ENCODE peak calls at places on chromosome 16, in eight cellular contexts. One of them, this sample, is unnamed.
A peak's percentile ranks its signal among the peaks of the same experiment; 100 is the strongest.

GRCh38 chr16:24747425-24747824 is 18.0 kb downstream of the TNRC6A start:
- DNase-seq in NCI-H2107: no peak
- DNase-seq in RCC 7860: no peak
- DNase-seq in WTC11: no peak
- DNase-seq in hepatocyte: no peak
- DNase-seq in stimulated activated CD8-positive, alpha-beta memory T cell treated with anti-CD3 and anti-CD28 coated beads, Interleukin-4, amount 100 ng/mL, for 24 hours: no peak
- DNase-seq in right cardiac atrium: no peak
- DNase-seq in stimulated activated CD4-positive, alpha-beta T cell treated with anti-CD3 and anti-CD28 coated beads, TNF-alpha, amount 100 ng/mL, for 24 hours: no peak
- DNase-seq in this sample: no peak

GRCh38 chr16:67278773-67279295 is 498 bp upstream of the PLEKHG4 start:
- DNase-seq in hepatocyte: no peak
- DNase-seq in right cardiac atrium: peak; percentile 69
- DNase-seq in RCC 7860: peak; percentile 19
- DNase-seq in WTC11: peak; percentile 59
- DNase-seq in stimulated activated CD4-positive, alpha-beta T cell treated with anti-CD3 and anti-CD28 coated beads, TNF-alpha, amount 100 ng/mL, for 24 hours: no peak
- DNase-seq in NCI-H2107: no peak
- DNase-seq in stimulated activated CD8-positive, alpha-beta memory T cell treated with anti-CD3 and anti-CD28 coated beads, Interleukin-4, amount 100 ng/mL, for 24 hours: no peak
- DNase-seq in this sample: no peak

GRCh38 chr16:1612320-1613111 is at the start of gene CRAMP1:
- DNase-seq in NCI-H2107: no peak
- DNase-seq in right cardiac atrium: no peak
- DNase-seq in RCC 7860: no peak
- DNase-seq in hepatocyte: peak; percentile 43
- DNase-seq in stimulated activated CD8-positive, alpha-beta memory T cell treated with anti-CD3 and anti-CD28 coated beads, Interleukin-4, amount 100 ng/mL, for 24 hours: peak; percentile 5
- DNase-seq in WTC11: peak; percentile 22
- DNase-seq in stimulated activated CD4-positive, alpha-beta T cell treated with anti-CD3 and anti-CD28 coated beads, TNF-alpha, amount 100 ng/mL, for 24 hours: no peak
- DNase-seq in this sample: no peak

GRCh38 chr16:30053376-30054015 is 12.1 kb upstream of the ALDOA start:
- DNase-seq in NCI-H2107: no peak
- DNase-seq in WTC11: no peak
- DNase-seq in right cardiac atrium: no peak
- DNase-seq in stimulated activated CD4-positive, alpha-beta T cell treated with anti-CD3 and anti-CD28 coated beads, TNF-alpha, amount 100 ng/mL, for 24 hours: no peak
- DNase-seq in RCC 7860: peak; percentile 33
- DNase-seq in hepatocyte: no peak
- DNase-seq in stimulated activated CD8-positive, alpha-beta memory T cell treated with anti-CD3 and anti-CD28 coated beads, Interleukin-4, amount 100 ng/mL, for 24 hours: no peak
- DNase-seq in this sample: no peak

GRCh38 chr16:71354156-71354555 is 4.4 kb upstream of the CALB2 start:
- DNase-seq in RCC 7860: no peak
- DNase-seq in stimulated activated CD8-positive, alpha-beta memory T cell treated with anti-CD3 and anti-CD28 coated beads, Interleukin-4, amount 100 ng/mL, for 24 hours: no peak
- DNase-seq in right cardiac atrium: no peak
- DNase-seq in NCI-H2107: no peak
- DNase-seq in WTC11: no peak
- DNase-seq in hepatocyte: no peak
- DNase-seq in stimulated activated CD4-positive, alpha-beta T cell treated with anti-CD3 and anti-CD28 coated beads, TNF-alpha, amount 100 ng/mL, for 24 hours: no peak
- DNase-seq in this sample: peak; percentile 37

GRCh38 chr16:75341934-75342811 is 90.7 kb upstream of the BCAR1 start:
- DNase-seq in NCI-H2107: no peak
- DNase-seq in stimulated activated CD8-positive, alpha-beta memory T cell treated with anti-CD3 and anti-CD28 coated beads, Interleukin-4, amount 100 ng/mL, for 24 hours: no peak
- DNase-seq in stimulated activated CD4-positive, alpha-beta T cell treated with anti-CD3 and anti-CD28 coated beads, TNF-alpha, amount 100 ng/mL, for 24 hours: no peak
- DNase-seq in hepatocyte: peak; percentile 50
- DNase-seq in WTC11: no peak
- DNase-seq in right cardiac atrium: no peak
- DNase-seq in RCC 7860: peak; percentile 47
- DNase-seq in this sample: no peak

GRCh38 chr16:21646091-21646490 is 6.3 kb downstream of the IGSF6 start:
- DNase-seq in hepatocyte: no peak
- DNase-seq in stimulated activated CD4-positive, alpha-beta T cell treated with anti-CD3 and anti-CD28 coated beads, TNF-alpha, amount 100 ng/mL, for 24 hours: no peak
- DNase-seq in right cardiac atrium: no peak
- DNase-seq in NCI-H2107: no peak
- DNase-seq in stimulated activated CD8-positive, alpha-beta memory T cell treated with anti-CD3 and anti-CD28 coated beads, Interleukin-4, amount 100 ng/mL, for 24 hours: no peak
- DNase-seq in RCC 7860: no peak
- DNase-seq in WTC11: no peak
- DNase-seq in this sample: no peak

GRCh38 chr16:30068750-30069574 is 3.4 kb downstream of the ALDOA start:
- DNase-seq in hepatocyte: no peak
- DNase-seq in right cardiac atrium: peak; percentile 64
- DNase-seq in stimulated activated CD8-positive, alpha-beta memory T cell treated with anti-CD3 and anti-CD28 coated beads, Interleukin-4, amount 100 ng/mL, for 24 hours: no peak
- DNase-seq in RCC 7860: no peak
- DNase-seq in NCI-H2107: no peak
- DNase-seq in WTC11: peak; percentile 43
- DNase-seq in stimulated activated CD4-positive, alpha-beta T cell treated with anti-CD3 and anti-CD28 coated beads, TNF-alpha, amount 100 ng/mL, for 24 hours: no peak
- DNase-seq in this sample: no peak

GRCh38 chr16:7772722-7773121 is 440.1 kb downstream of the RBFOX1 start:
- DNase-seq in NCI-H2107: no peak
- DNase-seq in stimulated activated CD8-positive, alpha-beta memory T cell treated with anti-CD3 and anti-CD28 coated beads, Interleukin-4, amount 100 ng/mL, for 24 hours: no peak
- DNase-seq in stimulated activated CD4-positive, alpha-beta T cell treated with anti-CD3 and anti-CD28 coated beads, TNF-alpha, amount 100 ng/mL, for 24 hours: no peak
- DNase-seq in hepatocyte: no peak
- DNase-seq in WTC11: no peak
- DNase-seq in right cardiac atrium: no peak
- DNase-seq in RCC 7860: no peak
- DNase-seq in this sample: no peak

GRCh38 chr16:85857406-85857805 is 41.6 kb upstream of the IRF8 start:
- DNase-seq in hepatocyte: no peak
- DNase-seq in stimulated activated CD4-positive, alpha-beta T cell treated with anti-CD3 and anti-CD28 coated beads, TNF-alpha, amount 100 ng/mL, for 24 hours: no peak
- DNase-seq in stimulated activated CD8-positive, alpha-beta memory T cell treated with anti-CD3 and anti-CD28 coated beads, Interleukin-4, amount 100 ng/mL, for 24 hours: no peak
- DNase-seq in NCI-H2107: no peak
- DNase-seq in WTC11: no peak
- DNase-seq in right cardiac atrium: no peak
- DNase-seq in RCC 7860: no peak
- DNase-seq in this sample: peak; percentile 81

GRCh38 chr16:85370881-85371651 is 242.1 kb upstream of the GSE1 start:
- DNase-seq in stimulated activated CD4-positive, alpha-beta T cell treated with anti-CD3 and anti-CD28 coated beads, TNF-alpha, amount 100 ng/mL, for 24 hours: no peak
- DNase-seq in stimulated activated CD8-positive, alpha-beta memory T cell treated with anti-CD3 and anti-CD28 coated beads, Interleukin-4, amount 100 ng/mL, for 24 hours: no peak
- DNase-seq in WTC11: no peak
- DNase-seq in NCI-H2107: no peak
- DNase-seq in RCC 7860: no peak
- DNase-seq in hepatocyte: no peak
- DNase-seq in right cardiac atrium: peak; percentile 88
- DNase-seq in this sample: no peak

GRCh38 chr16:56353054-56353921 is 72.1 kb downstream of the AMFR start:
- DNase-seq in right cardiac atrium: peak; percentile 45
- DNase-seq in NCI-H2107: no peak
- DNase-seq in RCC 7860: no peak
- DNase-seq in stimulated activated CD4-positive, alpha-beta T cell treated with anti-CD3 and anti-CD28 coated beads, TNF-alpha, amount 100 ng/mL, for 24 hours: no peak
- DNase-seq in stimulated activated CD8-positive, alpha-beta memory T cell treated with anti-CD3 and anti-CD28 coated beads, Interleukin-4, amount 100 ng/mL, for 24 hours: no peak
- DNase-seq in WTC11: peak; percentile 8
- DNase-seq in hepatocyte: no peak
- DNase-seq in this sample: peak; percentile 74

GRCh38 chr16:82241469-82242052 is 71.5 kb upstream of the MPHOSPH6 start:
- DNase-seq in WTC11: peak; percentile 26
- DNase-seq in right cardiac atrium: no peak
- DNase-seq in hepatocyte: no peak
- DNase-seq in stimulated activated CD8-positive, alpha-beta memory T cell treated with anti-CD3 and anti-CD28 coated beads, Interleukin-4, amount 100 ng/mL, for 24 hours: no peak
- DNase-seq in stimulated activated CD4-positive, alpha-beta T cell treated with anti-CD3 and anti-CD28 coated beads, TNF-alpha, amount 100 ng/mL, for 24 hours: no peak
- DNase-seq in NCI-H2107: no peak
- DNase-seq in RCC 7860: no peak
- DNase-seq in this sample: no peak

GRCh38 chr16:2826591-2827480 is 3.3 kb upstream of the ZG16B start:
- DNase-seq in stimulated activated CD4-positive, alpha-beta T cell treated with anti-CD3 and anti-CD28 coated beads, TNF-alpha, amount 100 ng/mL, for 24 hours: no peak
- DNase-seq in hepatocyte: no peak
- DNase-seq in stimulated activated CD8-positive, alpha-beta memory T cell treated with anti-CD3 and anti-CD28 coated beads, Interleukin-4, amount 100 ng/mL, for 24 hours: no peak
- DNase-seq in right cardiac atrium: no peak
- DNase-seq in WTC11: no peak
- DNase-seq in NCI-H2107: no peak
- DNase-seq in RCC 7860: no peak
- DNase-seq in this sample: peak; percentile 57

GRCh38 chr16:85349413-85350145 is 237.3 kb upstream of the CIBAR2 start:
- DNase-seq in right cardiac atrium: peak; percentile 22
- DNase-seq in NCI-H2107: no peak
- DNase-seq in stimulated activated CD4-positive, alpha-beta T cell treated with anti-CD3 and anti-CD28 coated beads, TNF-alpha, amount 100 ng/mL, for 24 hours: no peak
- DNase-seq in hepatocyte: no peak
- DNase-seq in stimulated activated CD8-positive, alpha-beta memory T cell treated with anti-CD3 and anti-CD28 coated beads, Interleukin-4, amount 100 ng/mL, for 24 hours: no peak
- DNase-seq in WTC11: no peak
- DNase-seq in RCC 7860: no peak
- DNase-seq in this sample: no peak

GRCh38 chr16:50696126-50696525 is 2.7 kb downstream of the NOD2 start:
- DNase-seq in stimulated activated CD8-positive, alpha-beta memory T cell treated with anti-CD3 and anti-CD28 coated beads, Interleukin-4, amount 100 ng/mL, for 24 hours: no peak
- DNase-seq in RCC 7860: no peak
- DNase-seq in NCI-H2107: no peak
- DNase-seq in stimulated activated CD4-positive, alpha-beta T cell treated with anti-CD3 and anti-CD28 coated beads, TNF-alpha, amount 100 ng/mL, for 24 hours: no peak
- DNase-seq in right cardiac atrium: no peak
- DNase-seq in WTC11: no peak
- DNase-seq in hepatocyte: no peak
- DNase-seq in this sample: no peak

GRCh38 chr16:74045539-74045938 is 251.1 kb upstream of the PSMD7 start:
- DNase-seq in stimulated activated CD4-positive, alpha-beta T cell treated with anti-CD3 and anti-CD28 coated beads, TNF-alpha, amount 100 ng/mL, for 24 hours: no peak
- DNase-seq in right cardiac atrium: no peak
- DNase-seq in RCC 7860: no peak
- DNase-seq in stimulated activated CD8-positive, alpha-beta memory T cell treated with anti-CD3 and anti-CD28 coated beads, Interleukin-4, amount 100 ng/mL, for 24 hours: no peak
- DNase-seq in hepatocyte: no peak
- DNase-seq in NCI-H2107: no peak
- DNase-seq in WTC11: no peak
- DNase-seq in this sample: no peak

GRCh38 chr16:29678691-29679267 is at the start of gene QPRT:
- DNase-seq in stimulated activated CD8-positive, alpha-beta memory T cell treated with anti-CD3 and anti-CD28 coated beads, Interleukin-4, amount 100 ng/mL, for 24 hours: no peak
- DNase-seq in WTC11: peak; percentile 90
- DNase-seq in stimulated activated CD4-positive, alpha-beta T cell treated with anti-CD3 and anti-CD28 coated beads, TNF-alpha, amount 100 ng/mL, for 24 hours: no peak
- DNase-seq in RCC 7860: peak; percentile 41
- DNase-seq in NCI-H2107: no peak
- DNase-seq in hepatocyte: peak; percentile 92
- DNase-seq in right cardiac atrium: peak; percentile 85
- DNase-seq in this sample: no peak

GRCh38 chr16:89610108-89610453 is 3.4 kb upstream of the DPEP1 start:
- DNase-seq in stimulated activated CD4-positive, alpha-beta T cell treated with anti-CD3 and anti-CD28 coated beads, TNF-alpha, amount 100 ng/mL, for 24 hours: no peak
- DNase-seq in stimulated activated CD8-positive, alpha-beta memory T cell treated with anti-CD3 and anti-CD28 coated beads, Interleukin-4, amount 100 ng/mL, for 24 hours: no peak
- DNase-seq in right cardiac atrium: no peak
- DNase-seq in hepatocyte: no peak
- DNase-seq in WTC11: no peak
- DNase-seq in RCC 7860: no peak
- DNase-seq in NCI-H2107: no peak
- DNase-seq in this sample: no peak